ENCODE peak calls at places on chromosome 4, in six cellular contexts. One of them, this sample, is unnamed.

GRCh38 chr4:154135576-154135975 is 346.7 kb upstream of the SFRP2 start:
- DNase-seq in cardiac fibroblast: no peak
- DNase-seq in cardiac muscle cell: no peak
- DNase-seq in IMR-90: no peak
- DNase-seq in PC-9: no peak
- DNase-seq in fibroblast of lung: no peak
- DNase-seq in this sample: no peak

GRCh38 chr4:13454786-13455185 is 29.4 kb downstream of the RAB28 start:
- DNase-seq in cardiac fibroblast: no peak
- DNase-seq in cardiac muscle cell: no peak
- DNase-seq in IMR-90: no peak
- DNase-seq in PC-9: no peak
- DNase-seq in fibroblast of lung: no peak
- DNase-seq in this sample: no peak

GRCh38 chr4:37326852-37327251 is 82.3 kb downstream of the NWD2 start:
- DNase-seq in cardiac fibroblast: no peak
- DNase-seq in cardiac muscle cell: no peak
- DNase-seq in IMR-90: no peak
- DNase-seq in PC-9: no peak
- DNase-seq in fibroblast of lung: no peak
- DNase-seq in this sample: no peak

GRCh38 chr4:100289530-100289888 is 99.2 kb upstream of the DDIT4L start:
- DNase-seq in cardiac fibroblast: no peak
- DNase-seq in cardiac muscle cell: no peak
- DNase-seq in IMR-90: no peak
- DNase-seq in PC-9: no peak
- DNase-seq in fibroblast of lung: no peak
- DNase-seq in this sample: no peak

GRCh38 chr4:177447417-177448004 is 5.3 kb upstream of the AGA start:
- DNase-seq in cardiac fibroblast: no peak
- DNase-seq in cardiac muscle cell: no peak
- DNase-seq in IMR-90: no peak
- DNase-seq in PC-9: no peak
- DNase-seq in fibroblast of lung: no peak
- DNase-seq in this sample: no peak

GRCh38 chr4:14695411-14695810 is 306.9 kb upstream of the CPEB2 start:
- DNase-seq in cardiac fibroblast: no peak
- DNase-seq in cardiac muscle cell: no peak
- DNase-seq in IMR-90: no peak
- DNase-seq in PC-9: no peak
- DNase-seq in fibroblast of lung: peak; percentile 66
- DNase-seq in this sample: no peak

GRCh38 chr4:188110741-188111458 is 1.5 kb upstream of the TRIML2 start:
- DNase-seq in cardiac fibroblast: no peak
- DNase-seq in cardiac muscle cell: no peak
- DNase-seq in IMR-90: peak; percentile 25
- DNase-seq in PC-9: no peak
- DNase-seq in fibroblast of lung: no peak
- DNase-seq in this sample: no peak

GRCh38 chr4:77564231-77564630 is 41.4 kb upstream of the CXCL13 start:
- DNase-seq in cardiac fibroblast: peak; percentile 81
- DNase-seq in cardiac muscle cell: no peak
- DNase-seq in IMR-90: no peak
- DNase-seq in PC-9: no peak
- DNase-seq in fibroblast of lung: peak; percentile 63
- DNase-seq in this sample: peak; percentile 20

GRCh38 chr4:25308761-25309160 is 3.8 kb upstream of the ZCCHC4 start:
- DNase-seq in cardiac fibroblast: no peak
- DNase-seq in cardiac muscle cell: peak; percentile 18
- DNase-seq in IMR-90: peak; percentile 51
- DNase-seq in PC-9: no peak
- DNase-seq in fibroblast of lung: no peak
- DNase-seq in this sample: peak; percentile 21

GRCh38 chr4:144355809-144356757 is 215.6 kb upstream of the GYPA start:
- DNase-seq in cardiac fibroblast: peak; percentile 87
- DNase-seq in cardiac muscle cell: peak; percentile 59
- DNase-seq in IMR-90: peak; percentile 78
- DNase-seq in PC-9: peak; percentile 58
- DNase-seq in fibroblast of lung: peak; percentile 94
- DNase-seq in this sample: peak; percentile 79

GRCh38 chr4:123786159-123786915 is 389.7 kb downstream of the SPRY1 start:
- DNase-seq in cardiac fibroblast: peak; percentile 40
- DNase-seq in cardiac muscle cell: no peak
- DNase-seq in IMR-90: no peak
- DNase-seq in PC-9: no peak
- DNase-seq in fibroblast of lung: peak; percentile 51
- DNase-seq in this sample: no peak

GRCh38 chr4:66766557-66766956 is 778.7 kb downstream of the CENPC start:
- DNase-seq in cardiac fibroblast: no peak
- DNase-seq in cardiac muscle cell: no peak
- DNase-seq in IMR-90: no peak
- DNase-seq in PC-9: no peak
- DNase-seq in fibroblast of lung: no peak
- DNase-seq in this sample: no peak

GRCh38 chr4:40333921-40334352 is 1.2 kb upstream of the CHRNA9 start:
- DNase-seq in cardiac fibroblast: peak; percentile 83
- DNase-seq in cardiac muscle cell: no peak
- DNase-seq in IMR-90: peak; percentile 76
- DNase-seq in PC-9: peak; percentile 67
- DNase-seq in fibroblast of lung: peak; percentile 84
- DNase-seq in this sample: peak; percentile 73

GRCh38 chr4:80213117-80213815 is 16.0 kb downstream of the PRDM8 start:
- DNase-seq in cardiac fibroblast: no peak
- DNase-seq in cardiac muscle cell: no peak
- DNase-seq in IMR-90: peak; percentile 87
- DNase-seq in PC-9: no peak
- DNase-seq in fibroblast of lung: no peak
- DNase-seq in this sample: peak; percentile 67

GRCh38 chr4:53313510-53313909 is 52.4 kb downstream of the SCFD2 start:
- DNase-seq in cardiac fibroblast: peak; percentile 64
- DNase-seq in cardiac muscle cell: peak; percentile 15
- DNase-seq in IMR-90: peak; percentile 44
- DNase-seq in PC-9: no peak
- DNase-seq in fibroblast of lung: peak; percentile 66
- DNase-seq in this sample: no peak

GRCh38 chr4:75545526-75545925 is 10.3 kb upstream of the ODAPH start:
- DNase-seq in cardiac fibroblast: no peak
- DNase-seq in cardiac muscle cell: no peak
- DNase-seq in IMR-90: peak; percentile 65
- DNase-seq in PC-9: no peak
- DNase-seq in fibroblast of lung: no peak
- DNase-seq in this sample: peak; percentile 28

GRCh38 chr4:56099378-56099786 is 150.6 kb downstream of the CEP135 start:
- DNase-seq in cardiac fibroblast: no peak
- DNase-seq in cardiac muscle cell: no peak
- DNase-seq in IMR-90: no peak
- DNase-seq in PC-9: no peak
- DNase-seq in fibroblast of lung: no peak
- DNase-seq in this sample: no peak

GRCh38 chr4:88008133-88008621 is 742 bp downstream of the PKD2 start:
- DNase-seq in cardiac fibroblast: peak; percentile 57
- DNase-seq in cardiac muscle cell: peak; percentile 77
- DNase-seq in IMR-90: peak; percentile 48
- DNase-seq in PC-9: peak; percentile 12
- DNase-seq in fibroblast of lung: peak; percentile 48
- DNase-seq in this sample: peak; percentile 77

GRCh38 chr4:98662619-98663225 is 4.3 kb upstream of the TSPAN5 start:
- DNase-seq in cardiac fibroblast: no peak
- DNase-seq in cardiac muscle cell: no peak
- DNase-seq in IMR-90: peak; percentile 9
- DNase-seq in PC-9: no peak
- DNase-seq in fibroblast of lung: no peak
- DNase-seq in this sample: no peak

DNA sequence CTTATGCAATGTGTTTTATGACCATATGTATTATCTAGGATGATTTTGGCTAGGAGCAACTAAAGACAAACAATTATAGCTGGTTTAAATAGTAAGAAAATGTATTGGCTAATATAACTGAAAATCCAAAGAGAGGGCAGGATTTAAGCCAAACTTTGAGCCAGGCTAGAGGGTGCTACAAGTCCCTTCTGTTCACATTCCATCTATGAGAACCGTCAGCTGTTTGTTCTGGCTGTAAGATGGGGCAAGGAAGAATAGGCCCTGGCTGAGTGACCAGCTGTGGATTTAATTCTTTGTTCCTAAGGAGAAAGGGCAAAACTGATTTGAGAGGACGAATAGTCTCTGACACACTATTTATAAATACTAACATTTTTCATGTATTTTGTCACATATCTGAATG is 79.2 kb upstream of the UGT8 start:
- DNase-seq in cardiac fibroblast: no peak
- DNase-seq in cardiac muscle cell: no peak
- DNase-seq in IMR-90: no peak
- DNase-seq in PC-9: no peak
- DNase-seq in fibroblast of lung: no peak
- DNase-seq in this sample: no peak
- H3K4me3 ChIP-seq in cardiac fibroblast: no peak overlapping the region
- H3K4me3 ChIP-seq in cardiac muscle cell: no peak overlapping the region
- H3K4me3 ChIP-seq in IMR-90: no peak overlapping the region
- H3K4me3 ChIP-seq in PC-9: no peak overlapping the region
- H3K4me3 ChIP-seq in fibroblast of lung: no peak overlapping the region
- H3K4me3 ChIP-seq in this sample: no peak overlapping the region

DNA sequence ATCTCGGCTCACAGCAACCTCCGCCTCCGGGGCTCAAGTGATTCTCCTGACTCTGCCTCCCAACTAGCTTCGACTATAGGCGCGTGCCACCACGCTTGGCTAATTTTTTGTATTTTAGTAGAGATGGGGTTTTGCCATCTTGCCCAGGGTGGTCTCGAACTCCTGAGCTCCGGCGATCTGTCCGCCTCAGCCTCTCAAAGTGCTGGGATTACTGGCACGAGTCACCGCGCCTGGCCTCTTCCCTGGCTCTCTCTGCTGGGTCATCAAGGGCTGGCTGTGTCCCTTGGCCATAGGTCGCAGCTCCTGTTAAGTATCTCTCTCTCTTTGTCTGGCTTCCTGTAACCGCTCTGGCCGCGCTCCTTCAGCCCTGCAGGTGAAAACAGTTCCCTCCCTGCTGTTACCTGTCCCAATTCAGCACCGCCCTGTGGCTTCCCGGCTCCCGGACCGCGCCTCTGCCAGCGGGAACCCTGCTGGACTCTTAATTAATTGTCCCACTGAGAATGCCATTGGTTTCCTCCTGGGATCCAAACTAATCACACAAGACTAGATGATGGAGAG is 1.3 kb upstream of the RGS12 start:
- DNase-seq in cardiac fibroblast: no peak
- DNase-seq in cardiac muscle cell: peak; percentile 32
- DNase-seq in IMR-90: no peak
- DNase-seq in PC-9: peak; percentile 72
- DNase-seq in fibroblast of lung: no peak
- DNase-seq in this sample: no peak
- TF ChIP-seq CTCF in cardiac fibroblast: no peak
- TF ChIP-seq CTCF in cardiac muscle cell: no peak
- TF ChIP-seq CTCF in IMR-90: no peak
- TF ChIP-seq CTCF in PC-9: no peak
- TF ChIP-seq CTCF in fibroblast of lung: no peak
- TF ChIP-seq CTCF in this sample: no peak

GRCh38 chr4:184514121-184514988 is 40.0 kb upstream of the IRF2 start:
- DNase-seq in cardiac fibroblast: peak; percentile 89
- DNase-seq in cardiac muscle cell: no peak
- DNase-seq in IMR-90: peak; percentile 95
- DNase-seq in PC-9: no peak
- DNase-seq in fibroblast of lung: peak; percentile 95
- DNase-seq in this sample: peak; percentile 94
- H3K4me3 ChIP-seq in cardiac fibroblast: peak overlapping the region; percentile 19
- H3K4me3 ChIP-seq in cardiac muscle cell: no peak overlapping the region
- H3K4me3 ChIP-seq in IMR-90: peak overlapping the region; percentile 41
- H3K4me3 ChIP-seq in PC-9: no peak overlapping the region
- H3K4me3 ChIP-seq in fibroblast of lung: peak overlapping the region; percentile 29
- H3K4me3 ChIP-seq in this sample: peak overlapping the region; percentile 16

GRCh38 chr4:10639664-10640063 is 44.9 kb downstream of the CLNK start:
- DNase-seq in cardiac fibroblast: no peak
- DNase-seq in cardiac muscle cell: no peak
- DNase-seq in IMR-90: peak; percentile 24
- DNase-seq in PC-9: no peak
- DNase-seq in fibroblast of lung: no peak
- DNase-seq in this sample: no peak

GRCh38 chr4:10643600-10644425 is 40.8 kb downstream of the CLNK start:
- DNase-seq in cardiac fibroblast: no peak
- DNase-seq in cardiac muscle cell: no peak
- DNase-seq in IMR-90: peak; percentile 20
- DNase-seq in PC-9: no peak
- DNase-seq in fibroblast of lung: no peak
- DNase-seq in this sample: peak; percentile 29

GRCh38 chr4:10640535-10641159 is 43.9 kb downstream of the CLNK start:
- DNase-seq in cardiac fibroblast: no peak
- DNase-seq in cardiac muscle cell: no peak
- DNase-seq in IMR-90: no peak
- DNase-seq in PC-9: no peak
- DNase-seq in fibroblast of lung: no peak
- DNase-seq in this sample: no peak

GRCh38 chr4:10635096-10635495 is 49.5 kb downstream of the CLNK start:
- DNase-seq in cardiac fibroblast: no peak
- DNase-seq in cardiac muscle cell: no peak
- DNase-seq in IMR-90: no peak
- DNase-seq in PC-9: no peak
- DNase-seq in fibroblast of lung: no peak
- DNase-seq in this sample: no peak

GRCh38 chr4:10639100-10639499 is 45.5 kb downstream of the CLNK start:
- DNase-seq in cardiac fibroblast: no peak
- DNase-seq in cardiac muscle cell: no peak
- DNase-seq in IMR-90: no peak
- DNase-seq in PC-9: no peak
- DNase-seq in fibroblast of lung: no peak
- DNase-seq in this sample: peak; percentile 56
- TF ChIP-seq CTCF in cardiac fibroblast: no peak
- TF ChIP-seq CTCF in cardiac muscle cell: no peak
- TF ChIP-seq CTCF in IMR-90: no peak
- TF ChIP-seq CTCF in PC-9: no peak
- TF ChIP-seq CTCF in fibroblast of lung: no peak
- TF ChIP-seq CTCF in this sample: no peak

GRCh38 chr4:184281231-184282139 is 63.8 kb upstream of the ENPP6 start:
- DNase-seq in cardiac fibroblast: no peak
- DNase-seq in cardiac muscle cell: no peak
- DNase-seq in IMR-90: no peak
- DNase-seq in PC-9: no peak
- DNase-seq in fibroblast of lung: no peak
- DNase-seq in this sample: no peak
- H3K4me3 ChIP-seq in cardiac fibroblast: no peak overlapping the region
- H3K4me3 ChIP-seq in cardiac muscle cell: no peak overlapping the region
- H3K4me3 ChIP-seq in IMR-90: no peak overlapping the region
- H3K4me3 ChIP-seq in PC-9: no peak overlapping the region
- H3K4me3 ChIP-seq in fibroblast of lung: no peak overlapping the region
- H3K4me3 ChIP-seq in this sample: no peak overlapping the region